ENCODE peak calls at places on chromosomes 12 and 14, in ten cellular contexts. Z, A, V, X, N, W, R, J, D and G are unnamed samples. For H3K9me3 and H3K4me1, the result is how much of the 10 kb centered on the place peaks cover.

GRCh38 chr14:53389207-53389606 is 236.1 kb upstream of the DDHD1 start:
- DNase-seq in Z (no peak), A (no peak), V (no peak), X (no peak), N (peak), W (no peak), R (no peak), J (no peak), D (no peak), G (no peak)

GRCh38 chr14:103733651-103734050 is 18.0 kb downstream of the ZFYVE21 start:
- DNase-seq in Z (no peak), A (no peak), V (no peak), X (no peak), N (no peak), W (no peak), R (no peak), J (no peak), D (peak), G (no peak)

GRCh38 chr12:77681726-77682125 is 149.0 kb upstream of the NAV3 start:
- DNase-seq in Z (no peak), A (no peak), V (no peak), X (no peak), N (no peak), W (no peak), R (no peak), J (no peak), D (no peak), G (no peak)

GRCh38 chr14:49315570-49315969 is 270.6 kb downstream of the RPS29 start:
- DNase-seq in Z (no peak), A (no peak), V (no peak), X (no peak), N (no peak), W (no peak), R (no peak), J (no peak), D (no peak), G (no peak)

GRCh38 chr12:66132408-66132807 is 1.9 kb upstream of the LLPH start:
- DNase-seq in Z (no peak), A (no peak), V (peak), X (no peak), N (peak), W (no peak), R (no peak), J (no peak), D (no peak), G (no peak)

GRCh38 chr14:95409472-95410307 is 90.0 kb upstream of the CLMN start:
- DNase-seq in Z (no peak), A (no peak), V (no peak), X (peak), N (no peak), W (no peak), R (no peak), J (no peak), D (no peak), G (no peak)

GRCh38 chr14:71803539-71804260 is 128.5 kb upstream of the RGS6 start:
- DNase-seq in Z (no peak), A (no peak), V (peak), X (no peak), N (peak), W (no peak), R (no peak), J (no peak), D (no peak), G (no peak)

GRCh38 chr14:105072381-105072861 is 7.2 kb upstream of the GPR132 start:
- DNase-seq in Z (no peak), A (no peak), V (no peak), X (no peak), N (no peak), W (no peak), R (no peak), J (no peak), D (no peak), G (no peak)

GRCh38 chr14:99257122-99257672 is 14.8 kb downstream of the BCL11B start:
- DNase-seq in Z (no peak), A (no peak), V (no peak), X (no peak), N (no peak), W (no peak), R (no peak), J (no peak), D (no peak), G (no peak)

GRCh38 chr12:115932073-115932472 is 345.4 kb downstream of the MED13L start:
- DNase-seq in Z (no peak), A (no peak), V (no peak), X (no peak), N (no peak), W (no peak), R (no peak), J (no peak), D (no peak), G (no peak)

GRCh38 chr12:87952223-87952622 is 77.0 kb downstream of the C12orf50 start:
- DNase-seq in Z (no peak), A (no peak), V (no peak), X (no peak), N (no peak), W (no peak), R (no peak), J (no peak), D (no peak), G (no peak)

GRCh38 chr14:58315606-58316005 is 17.3 kb downstream of the ARID4A start:
- DNase-seq in Z (no peak), A (no peak), V (no peak), X (no peak), N (peak), W (no peak), R (no peak), J (no peak), D (no peak), G (no peak)

GRCh38 chr12:113310489-113310888 is 24.4 kb downstream of the SLC8B1 start:
- DNase-seq in Z (no peak), A (no peak), V (no peak), X (no peak), N (no peak), W (no peak), R (no peak), J (no peak), D (no peak), G (no peak)

GRCh38 chr12:20183563-20183962 is 184.8 kb upstream of the PDE3A start:
- DNase-seq in Z (no peak), A (no peak), V (no peak), X (no peak), N (peak), W (no peak), R (no peak), J (no peak), D (no peak), G (no peak)

GRCh38 chr12:24901975-24902461 is 46.9 kb downstream of the BCAT1 start:
- DNase-seq in Z (no peak), A (no peak), V (no peak), X (peak), N (no peak), W (no peak), R (no peak), J (no peak), D (no peak), G (no peak)

GRCh38 chr14:59146941-59147470 is 41.5 kb upstream of the DAAM1 start:
- DNase-seq in Z (no peak), A (no peak), V (no peak), X (peak), N (no peak), W (no peak), R (no peak), J (no peak), D (no peak), G (no peak)

GRCh38 chr12:29309320-29309902 is 71.6 kb downstream of the ERGIC2 start:
- DNase-seq in Z (no peak), A (no peak), V (peak), X (no peak), N (peak), W (no peak), R (no peak), J (no peak), D (no peak), G (no peak)

GRCh38 chr12:76757694-76758093 is 6.2 kb upstream of the ZDHHC17 start:
- DNase-seq in Z (no peak), A (no peak), V (no peak), X (no peak), N (peak), W (no peak), R (no peak), J (no peak), D (no peak), G (no peak)

GRCh38 chr12:26523708-26524150 is 309.3 kb downstream of the ITPR2 start:
- DNase-seq in Z (peak), A (peak), V (no peak), X (no peak), N (peak), W (peak), R (peak), J (peak), D (peak), G (peak)

GRCh38 chr12:120196363-120196762 is 1.8 kb upstream of the GCN1 start:
- DNase-seq in Z (no peak), A (no peak), V (no peak), X (no peak), N (no peak), W (no peak), R (no peak), J (no peak), D (no peak), G (no peak)

GRCh38 chr12:52496590-52497071 is 3.6 kb upstream of the KRT6A start:
- DNase-seq in Z (no peak), A (no peak), V (peak), X (peak), N (peak), W (no peak), R (no peak), J (no peak), D (no peak), G (no peak)

GRCh38 chr12:55715169-55715764 is 579 bp upstream of the BLOC1S1 start:
- DNase-seq in Z (no peak), A (no peak), V (no peak), X (no peak), N (no peak), W (no peak), R (no peak), J (no peak), D (no peak), G (no peak)

GRCh38 chr12:94789510-94790225 is 139.3 kb upstream of the TMCC3 start:
- DNase-seq in Z (no peak), A (no peak), V (no peak), X (no peak), N (no peak), W (no peak), R (no peak), J (no peak), D (no peak), G (no peak)

GRCh38 chr12:52267266-52267665 is 7.2 kb upstream of the KRT86 start:
- DNase-seq in Z (peak), A (no peak), V (no peak), X (no peak), N (no peak), W (no peak), R (no peak), J (no peak), D (no peak), G (no peak)

GRCh38 chr14:98901511-98902205 is 370.3 kb downstream of the BCL11B start:
- DNase-seq in Z (no peak), A (no peak), V (no peak), X (no peak), N (no peak), W (no peak), R (no peak), J (no peak), D (no peak), G (no peak)

GRCh38 chr12:83136421-83136820 is 449.7 kb downstream of the TMTC2 start:
- DNase-seq in Z (no peak), A (no peak), V (no peak), X (peak), N (no peak), W (no peak), R (no peak), J (no peak), D (no peak), G (no peak)

GRCh38 chr12:81974762-81975161 is 215.6 kb upstream of the PPFIA2 start:
- DNase-seq in Z (no peak), A (no peak), V (no peak), X (no peak), N (no peak), W (no peak), R (no peak), J (no peak), D (no peak), G (no peak)

GRCh38 chr14:61337893-61338292 is 16.5 kb downstream of the PRKCH start:
- DNase-seq in Z (no peak), A (peak), V (no peak), X (no peak), N (no peak), W (no peak), R (no peak), J (no peak), D (no peak), G (no peak)

GRCh38 chr14:34374998-34375740 is 86.9 kb downstream of the SPTSSA start:
- DNase-seq in Z (no peak), A (no peak), V (no peak), X (no peak), N (no peak), W (no peak), R (peak), J (no peak), D (no peak), G (peak)

GRCh38 chr12:106081606-106082005 is 57.1 kb downstream of the NUAK1 start:
- DNase-seq in Z (no peak), A (no peak), V (no peak), X (no peak), N (peak), W (no peak), R (no peak), J (no peak), D (no peak), G (no peak)

GRCh38 chr12:65858831-65859230 is 34.5 kb downstream of the HMGA2 start:
- DNase-seq in Z (no peak), A (no peak), V (no peak), X (no peak), N (peak), W (no peak), R (no peak), J (no peak), D (no peak), G (no peak)

DNA sequence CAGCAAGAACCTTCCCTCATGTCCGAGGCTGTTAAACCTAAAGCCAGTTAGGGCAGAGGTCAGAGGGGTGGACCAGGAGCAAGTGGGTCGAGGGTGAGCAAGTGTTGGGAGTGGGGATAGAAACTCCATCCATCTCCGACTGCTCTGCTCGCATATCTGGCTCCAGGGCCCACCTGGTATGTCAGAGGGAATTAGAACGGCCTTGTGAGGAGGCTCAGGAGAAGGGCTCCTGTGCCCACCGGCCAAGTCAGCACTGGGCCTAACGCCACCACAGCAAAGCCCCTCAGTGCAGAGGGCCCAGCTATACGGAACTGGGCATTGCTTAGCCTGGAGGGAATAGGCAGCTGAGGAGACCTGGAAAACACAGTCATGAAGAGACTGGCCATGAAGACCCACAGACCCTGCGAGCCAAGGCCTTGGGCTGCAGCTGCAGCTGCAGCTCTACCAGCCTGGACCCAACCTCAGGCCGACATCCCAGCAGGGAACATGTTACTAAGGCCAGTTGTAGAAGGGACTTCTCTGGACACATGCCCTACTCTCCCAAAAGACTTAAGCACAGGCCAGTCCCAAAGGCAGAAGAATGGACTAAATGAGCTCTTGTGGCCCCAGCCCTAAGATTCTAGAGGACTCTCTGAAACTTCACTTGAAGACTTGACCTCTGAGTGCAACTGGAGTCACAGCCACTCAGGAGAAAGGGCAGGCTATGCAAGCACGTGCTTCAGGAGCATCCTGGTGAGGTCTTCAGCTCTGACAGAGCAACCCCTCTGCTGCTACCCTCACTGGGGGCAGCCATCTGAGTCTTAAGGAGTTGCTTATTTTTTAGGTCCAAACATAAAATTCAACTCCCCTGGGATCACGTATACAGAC is 34.1 kb downstream of the DAD1 start:
- DNase-seq in Z (no peak), A (no peak), V (no peak), X (no peak), N (no peak), W (no peak), R (no peak), J (no peak), D (no peak), G (no peak)
- H3K27ac ChIP-seq in Z (no peak), A (peak), V (no peak), X (no peak), N (no peak), W (peak), R (no peak), J (no peak), D (no peak), G (no peak)

DNA sequence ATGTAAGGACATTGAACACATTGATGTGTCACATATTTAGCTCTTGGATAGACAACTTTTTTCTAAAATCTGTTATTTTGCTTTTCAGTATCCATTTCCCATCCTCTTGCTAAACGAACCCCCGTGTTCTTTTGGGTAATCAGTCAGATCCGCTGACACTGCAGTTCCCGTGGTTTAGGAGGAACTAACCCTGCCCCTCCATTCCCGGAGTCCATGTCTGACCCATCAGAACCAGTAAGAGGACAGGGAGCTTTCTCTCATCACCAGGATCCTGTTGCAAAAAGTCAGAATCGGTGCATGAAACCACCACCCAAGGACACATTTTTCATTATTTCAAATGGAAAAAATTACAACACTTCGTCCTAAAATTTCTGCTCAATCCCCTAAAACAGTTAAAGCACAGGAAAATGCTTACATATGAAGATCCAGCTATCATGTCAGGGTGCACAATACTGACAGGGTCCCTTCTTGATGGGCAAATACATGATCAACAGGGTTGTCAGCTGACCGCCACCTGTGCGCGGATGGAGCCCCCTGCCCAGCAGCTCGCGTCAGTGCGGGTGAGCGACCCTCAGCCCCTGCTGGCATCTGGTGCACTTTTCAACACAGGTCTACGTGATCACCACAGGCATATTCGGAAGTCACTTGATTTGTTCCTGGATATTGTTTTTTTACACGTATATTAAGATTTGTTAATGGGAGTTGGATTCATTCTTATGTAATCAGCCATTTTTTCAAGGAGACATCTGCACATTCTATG is 276.8 kb downstream of the ADGRD1 start:
- DNase-seq in Z (no peak), A (no peak), V (no peak), X (peak), N (no peak), W (no peak), R (no peak), J (no peak), D (peak), G (no peak)
- H3K9me3 ChIP-seq in Z (under half), A (under half), V (under half), X (under half), N (under half), W (under half), R (under half), J (under half), D (under half), G (under half)

GRCh38 chr14:73724696-73725095 is 10.5 kb upstream of the PNMA1 start:
- DNase-seq in Z (no peak), A (no peak), V (no peak), X (no peak), N (no peak), W (no peak), R (no peak), J (no peak), D (no peak), G (no peak)
- H3K4me1 ChIP-seq in Z (under half), A (half or more), V (under half), X (under half), N (under half), W (under half), R (under half), J (under half), D (half or more), G (under half)

DNA sequence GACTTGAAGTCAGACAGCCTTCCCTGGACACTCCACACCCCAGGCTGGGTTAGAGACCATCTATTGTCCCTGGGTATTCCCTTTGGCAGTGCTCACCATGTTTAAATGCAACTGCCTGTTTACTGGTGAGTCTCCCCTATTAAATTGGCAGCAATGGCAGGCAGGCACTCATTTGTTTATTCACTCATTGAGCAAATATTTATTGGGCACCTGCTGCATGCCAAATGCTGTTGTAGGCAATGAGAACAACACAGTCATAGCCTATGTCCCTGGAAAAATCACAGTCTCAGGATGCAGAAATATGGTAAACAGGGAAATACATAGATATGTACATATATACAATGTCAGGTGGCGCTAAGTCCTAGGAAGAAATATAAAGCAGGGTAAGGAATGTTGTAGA is 212.8 kb downstream of the SUDS3 start:
- DNase-seq in Z (no peak), A (no peak), V (no peak), X (no peak), N (no peak), W (no peak), R (no peak), J (no peak), D (no peak), G (no peak)
- H3K27ac ChIP-seq in Z (no peak), A (no peak), V (no peak), X (no peak), N (no peak), W (no peak), R (no peak), J (no peak), D (no peak), G (no peak)

DNA sequence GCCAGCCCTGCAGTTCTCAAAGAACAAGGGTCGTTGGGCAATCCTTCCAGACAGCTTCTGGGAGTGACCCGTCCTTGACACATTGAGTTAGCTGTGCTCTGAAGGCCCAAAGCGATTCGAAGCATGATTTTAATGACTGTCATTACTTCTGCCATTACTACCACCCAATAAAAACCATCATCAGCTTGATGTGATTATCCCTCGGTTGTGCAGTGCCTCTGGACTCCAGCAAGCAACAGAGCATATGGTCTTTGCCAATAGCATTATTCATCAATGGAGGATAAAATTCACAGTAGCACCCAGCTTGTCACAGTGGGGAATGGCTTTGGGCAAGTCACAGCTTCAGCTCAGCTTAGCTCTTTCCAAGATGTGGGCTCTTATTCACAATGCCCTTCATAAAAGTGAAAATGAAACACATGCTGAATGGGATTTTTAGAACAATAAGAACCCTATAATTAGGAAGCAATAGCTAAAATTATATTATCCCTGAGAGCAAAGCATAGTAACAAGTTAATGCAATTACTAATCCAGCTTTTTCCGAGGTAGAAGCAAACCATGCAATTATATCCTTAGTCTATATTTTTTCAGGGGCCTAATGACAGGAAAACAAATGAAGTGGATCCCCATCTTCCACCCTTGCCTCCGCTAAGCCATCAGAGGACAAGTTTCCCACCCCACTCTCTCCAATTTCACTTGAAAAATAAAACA is 162.9 kb upstream of the EEA1 start:
- DNase-seq in Z (no peak), A (no peak), V (no peak), X (no peak), N (no peak), W (no peak), R (no peak), J (no peak), D (no peak), G (no peak)
- H3K9me3 ChIP-seq in Z (under half), A (under half), V (under half), X (under half), N (under half), W (under half), R (under half), J (under half), D (under half), G (under half)

GRCh38 chr14:36659822-36660735 is 1.6 kb upstream of the PAX9 start:
- DNase-seq in Z (no peak), A (no peak), V (no peak), X (peak), N (no peak), W (no peak), R (no peak), J (no peak), D (no peak), G (no peak)
- H3K4me1 ChIP-seq in Z (half or more), A (half or more), V (under half), X (under half), N (under half), W (under half), R (under half), J (under half), D (half or more), G (under half)